ENCODE peak calls at places on chromosomes 6 and 20, in five cellular contexts. M is astrocyte of the cerebellum; U is esophagus squamous epithelium; D is B cell; F is CD8-positive, alpha-beta T cell. G is an unnamed sample.

GRCh38 chr6:7468382-7469081 is 72.9 kb upstream of the DSP start:
- DNase-seq in M (no peak), U (no peak), D (no peak), F (no peak), G (no peak)

GRCh38 chr6:37354526-37355384 is 972 bp downstream of the RNF8 start:
- DNase-seq in M (no peak), U (no peak), D (peak; percentile 46), F (peak; percentile 1), G (no peak)

GRCh38 chr20:54132612-54133433 is 41.0 kb downstream of the CYP24A1 start:
- DNase-seq in M (peak; percentile 94), U (no peak), D (no peak), F (no peak), G (peak; percentile 74)

GRCh38 chr6:121826156-121826810 is 390.8 kb downstream of the GJA1 start:
- DNase-seq in M (peak; percentile 79), U (no peak), D (no peak), F (no peak), G (no peak)

GRCh38 chr6:122033564-122034181 is 365.8 kb upstream of the HSF2 start:
- DNase-seq in M (peak; percentile 55), U (no peak), D (peak; percentile 10), F (no peak), G (no peak)

GRCh38 chr6:79377830-79378460 is 143.5 kb upstream of the HMGN3 start:
- DNase-seq in M (no peak), U (no peak), D (no peak), F (no peak), G (no peak)

GRCh38 chr6:13427838-13428527 is 59.4 kb downstream of the GFOD1 start:
- DNase-seq in M (no peak), U (peak; percentile 9), D (peak; percentile 77), F (peak; percentile 54), G (peak; percentile 77)

GRCh38 chr6:84560431-84561375 is 203.7 kb downstream of the TBX18 start:
- DNase-seq in M (no peak), U (no peak), D (no peak), F (no peak), G (no peak)

GRCh38 chr6:145600299-145600698 is 135.0 kb downstream of the EPM2A start:
- DNase-seq in M (no peak), U (no peak), D (no peak), F (no peak), G (no peak)

GRCh38 chr6:35197196-35197595 is 16.6 kb upstream of the SCUBE3 start:
- DNase-seq in M (no peak), U (no peak), D (no peak), F (no peak), G (no peak)

GRCh38 chr20:49534314-49534713 is 33.6 kb downstream of the PTGIS start:
- DNase-seq in M (peak; percentile 32), U (no peak), D (peak; percentile 67), F (peak; percentile 36), G (no peak)

GRCh38 chr6:67706388-67706787 is 928.7 kb upstream of the ADGRB3 start:
- DNase-seq in M (no peak), U (no peak), D (no peak), F (no peak), G (no peak)

GRCh38 chr20:17993546-17993945 is 24.7 kb downstream of the MGME1 start:
- DNase-seq in M (no peak), U (no peak), D (no peak), F (no peak), G (no peak)

GRCh38 chr6:145252737-145253136 is 482.6 kb downstream of the EPM2A start:
- DNase-seq in M (no peak), U (no peak), D (no peak), F (no peak), G (no peak)

GRCh38 chr20:53148764-53149163 is 176.6 kb downstream of the TSHZ2 start:
- DNase-seq in M (no peak), U (no peak), D (no peak), F (no peak), G (no peak)

GRCh38 chr6:80454197-80454596 is 347.7 kb downstream of the BCKDHB start:
- DNase-seq in M (peak; percentile 96), U (no peak), D (no peak), F (no peak), G (no peak)

GRCh38 chr6:38195113-38195635 is 375.6 kb downstream of the ZFAND3 start:
- DNase-seq in M (no peak), U (no peak), D (no peak), F (no peak), G (no peak)

GRCh38 chr20:32344835-32345506 is 13.2 kb upstream of the ASXL1 start:
- DNase-seq in M (no peak), U (no peak), D (no peak), F (no peak), G (no peak)

GRCh38 chr6:1110935-1111334 is 201.0 kb upstream of the FOXQ1 start:
- DNase-seq in M (no peak), U (no peak), D (no peak), F (no peak), G (no peak)

GRCh38 chr20:46206025-46206424 is 87.9 kb downstream of the CD40 start:
- DNase-seq in M (no peak), U (no peak), D (no peak), F (no peak), G (peak; percentile 90)

GRCh38 chr6:53347250-53347920 is 1.4 kb downstream of the ELOVL5 start:
- DNase-seq in M (no peak), U (no peak), D (peak; percentile 25), F (peak; percentile 18), G (no peak)

GRCh38 chr6:34810936-34811632 is 19.2 kb downstream of the BLTP3A start:
- DNase-seq in M (no peak), U (no peak), D (no peak), F (no peak), G (no peak)

GRCh38 chr6:2875840-2876207 is 27.3 kb downstream of the SERPINB9 start:
- DNase-seq in M (no peak), U (no peak), D (peak; percentile 88), F (peak; percentile 51), G (no peak)

GRCh38 chr6:166998256-166999144 is 697 bp upstream of the CEP43 start:
- DNase-seq in M (peak; percentile 85), U (no peak), D (peak; percentile 35), F (no peak), G (peak; percentile 49)

GRCh38 chr6:166996406-166996805 is 2.8 kb upstream of the CEP43 start:
- DNase-seq in M (peak; percentile 15), U (no peak), D (no peak), F (no peak), G (no peak)

GRCh38 chr6:166999145-166999844 is at the start of gene CEP43:
- DNase-seq in M (no peak), U (peak; percentile 73), D (peak; percentile 97), F (peak; percentile 86), G (peak; percentile 93)

GRCh38 chr6:166997348-166997747 is 1.8 kb upstream of the CEP43 start:
- DNase-seq in M (no peak), U (no peak), D (no peak), F (no peak), G (no peak)

GRCh38 chr6:166997768-166998255 is 1.4 kb upstream of the CEP43 start:
- DNase-seq in M (peak; percentile 52), U (peak; percentile 3), D (peak; percentile 38), F (no peak), G (peak; percentile 61)
- TF ChIP-seq CTCF in M (peak; percentile 76), U (peak; percentile 37), D (peak; percentile 47), F (no peak), G (peak; percentile 32)

GRCh38 chr6:45086685-45087084 is 241.4 kb upstream of the RUNX2 start:
- DNase-seq in M (no peak), U (no peak), D (no peak), F (no peak), G (no peak)
- TF ChIP-seq CTCF in M (no peak), U (no peak), D (no peak), F (no peak), G (no peak)

GRCh38 chr20:38538789-38539188 is 42.2 kb upstream of the ADIG start:
- DNase-seq in M (no peak), U (no peak), D (no peak), F (no peak), G (no peak)

GRCh38 chr20:38537176-38537575 is 43.8 kb upstream of the ADIG start:
- DNase-seq in M (no peak), U (no peak), D (no peak), F (no peak), G (no peak)

GRCh38 chr20:38534756-38535155 is 46.2 kb upstream of the ADIG start:
- DNase-seq in M (no peak), U (no peak), D (no peak), F (no peak), G (no peak)

GRCh38 chr20:38536310-38536709 is 44.7 kb upstream of the ADIG start:
- DNase-seq in M (no peak), U (no peak), D (no peak), F (no peak), G (no peak)
- TF ChIP-seq CTCF in M (no peak), U (peak; percentile 27), D (no peak), F (no peak), G (no peak)

GRCh38 chr20:38452880-38453624 is 17.9 kb upstream of the SNHG17 start:
- DNase-seq in M (peak; percentile 11), U (no peak), D (no peak), F (no peak), G (no peak)

GRCh38 chr20:38450412-38450975 is 15.4 kb upstream of the SNHG17 start:
- DNase-seq in M (no peak), U (no peak), D (no peak), F (no peak), G (no peak)

GRCh38 chr20:38453941-38454340 is 18.7 kb upstream of the RALGAPB start:
- DNase-seq in M (no peak), U (no peak), D (no peak), F (no peak), G (no peak)

GRCh38 chr20:38458314-38458713 is 14.3 kb upstream of the RALGAPB start:
- DNase-seq in M (no peak), U (no peak), D (no peak), F (no peak), G (no peak)

GRCh38 chr20:38454556-38455473 is 17.8 kb upstream of the RALGAPB start:
- DNase-seq in M (no peak), U (no peak), D (no peak), F (no peak), G (no peak)
- TF ChIP-seq CTCF in M (no peak), U (no peak), D (no peak), F (no peak), G (no peak)

DNA sequence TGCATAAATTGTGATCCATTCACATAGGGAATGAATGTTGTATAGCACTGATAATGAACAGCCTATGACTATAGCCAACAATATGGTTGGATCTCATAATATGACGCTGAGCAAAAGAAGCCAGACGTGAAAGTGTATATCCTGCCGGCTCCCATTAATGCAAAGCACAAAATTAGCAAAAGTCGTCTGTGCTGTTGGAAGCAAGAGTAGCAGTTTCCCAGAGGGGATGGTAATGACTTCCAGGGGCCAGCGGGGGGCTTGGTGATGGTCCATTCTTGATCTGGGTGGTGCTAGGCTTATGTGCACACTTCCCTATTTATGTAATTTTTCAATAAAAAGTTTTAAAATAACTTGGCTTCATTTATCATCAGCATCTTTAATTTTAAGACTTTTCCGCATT is 1.0 kb upstream of the TAGAP start:
- DNase-seq in M (no peak), U (no peak), D (no peak), F (no peak), G (no peak)
- TF ChIP-seq CTCF in M (no peak), U (no peak), D (no peak), F (no peak), G (no peak)

GRCh38 chr6:44223471-44224153 is at the start of gene SLC29A1:
- DNase-seq in M (no peak), U (no peak), D (peak; percentile 99), F (peak; percentile 77), G (no peak)
- TF ChIP-seq CTCF in M (no peak), U (no peak), D (no peak), F (no peak), G (peak; percentile 37)

GRCh38 chr6:5078121-5078695 is 6.9 kb upstream of the PPP1R3G start:
- DNase-seq in M (no peak), U (no peak), D (no peak), F (no peak), G (no peak)
- TF ChIP-seq CTCF in M (peak; percentile 3), U (no peak), D (no peak), F (no peak), G (peak; percentile 19)

G was measured in CD14-positive monocyte.